ENCODE peak calls at places on chromosomes 11 and 22, in five cellular contexts. U is substantia nigra, Z is mammary epithelial cell, L is cardiac muscle cell, S is transverse colon. P is an unnamed sample.

GRCh38 chr11:73152861-73153483 is 10.9 kb upstream of the FCHSD2 start:
- DNase-seq in U (no peak), Z (no peak), S (peak; percentile 73), L (peak; percentile 59), P (no peak)

GRCh38 chr11:69195819-69196218 is 40.1 kb downstream of the SMIM38 start:
- DNase-seq in L (no peak), Z (no peak), U (no peak), S (no peak), P (no peak)

GRCh38 chr11:957201-957920 is 31.7 kb downstream of the AP2A2 start:
- DNase-seq in Z (no peak), S (no peak), L (no peak), U (no peak), P (no peak)

GRCh38 chr22:24169439-24170058 is 11.7 kb upstream of the SUSD2 start:
- DNase-seq in Z (no peak), U (no peak), S (no peak), L (no peak), P (no peak)

GRCh38 chr11:63592975-63593395 is 21.2 kb downstream of the PLAAT3 start:
- DNase-seq in S (peak; percentile 18), U (no peak), L (no peak), Z (no peak), P (no peak)

GRCh38 chr11:60251485-60252207 is 8.7 kb upstream of the MS4A4E start:
- DNase-seq in Z (peak; percentile 34), S (no peak), U (no peak), L (peak; percentile 56), P (no peak)

GRCh38 chr11:28463826-28464225 is 355.6 kb downstream of the METTL15 start:
- DNase-seq in S (no peak), L (no peak), U (no peak), Z (no peak), P (no peak)

GRCh38 chr11:132099692-132100091 is 729.3 kb downstream of the NTM start:
- DNase-seq in U (no peak), L (peak; percentile 32), S (no peak), Z (no peak), P (no peak)

GRCh38 chr11:132640952-132641351 is 891.3 kb downstream of the OPCML start:
- DNase-seq in U (no peak), L (no peak), S (no peak), Z (no peak), P (no peak)

GRCh38 chr22:49296561-49296960 is 531.1 kb downstream of the BRD1 start:
- DNase-seq in L (no peak), S (no peak), Z (no peak), U (no peak), P (peak; percentile 38)

GRCh38 chr11:27356624-27357222 is 6.3 kb downstream of the CCDC34 start:
- DNase-seq in U (no peak), S (no peak), L (no peak), Z (no peak), P (no peak)

GRCh38 chr11:99814738-99815137 is 794.0 kb downstream of the CNTN5 start:
- DNase-seq in U (no peak), L (no peak), S (no peak), Z (no peak), P (no peak)

GRCh38 chr22:38401336-38402084 is 53.5 kb downstream of the KCNJ4 start:
- DNase-seq in U (no peak), L (no peak), Z (no peak), S (no peak), P (no peak)

GRCh38 chr22:48536691-48537591 is 1290.7 kb downstream of the BRD1 start:
- DNase-seq in Z (no peak), S (no peak), L (no peak), U (peak; percentile 52), P (no peak)

GRCh38 chr11:2300936-2301630 is 635 bp downstream of the C11orf21 start:
- DNase-seq in Z (no peak), S (no peak), U (no peak), L (no peak), P (peak; percentile 61)

GRCh38 chr11:21861314-21861713 is 331.6 kb upstream of the ANO5 start:
- DNase-seq in S (no peak), U (no peak), Z (no peak), L (no peak), P (no peak)

GRCh38 chr11:13875643-13876042 is 86.9 kb upstream of the SPON1 start:
- DNase-seq in Z (no peak), U (no peak), S (no peak), L (no peak), P (no peak)

GRCh38 chr22:32728291-32728690 is 73.2 kb upstream of the TIMP3 start:
- DNase-seq in L (no peak), S (no peak), Z (no peak), U (no peak), P (no peak)

GRCh38 chr11:8959546-8960166 is 4.6 kb downstream of the TMEM9B start:
- DNase-seq in S (peak; percentile 15), L (peak; percentile 71), U (no peak), Z (peak; percentile 68), P (no peak)

GRCh38 chr11:106765849-106766248 is 252.4 kb downstream of the GUCY1A2 start:
- DNase-seq in U (no peak), Z (no peak), L (no peak), S (no peak), P (no peak)

GRCh38 chr11:93766504-93766903 is 17.6 kb upstream of the MED17 start:
- DNase-seq in L (no peak), U (no peak), Z (no peak), S (no peak), P (no peak)

GRCh38 chr22:44787832-44788231 is 35.5 kb downstream of the ARHGAP8 start:
- DNase-seq in Z (no peak), S (no peak), U (no peak), L (no peak), P (no peak)

GRCh38 chr22:46549971-46550641 is 12.7 kb upstream of the CELSR1 start:
- DNase-seq in U (no peak), Z (no peak), S (no peak), L (no peak), P (no peak)

GRCh38 chr11:1305063-1305495 is 4.4 kb downstream of the TOLLIP start:
- DNase-seq in Z (no peak), S (no peak), L (no peak), U (no peak), P (no peak)

DNA sequence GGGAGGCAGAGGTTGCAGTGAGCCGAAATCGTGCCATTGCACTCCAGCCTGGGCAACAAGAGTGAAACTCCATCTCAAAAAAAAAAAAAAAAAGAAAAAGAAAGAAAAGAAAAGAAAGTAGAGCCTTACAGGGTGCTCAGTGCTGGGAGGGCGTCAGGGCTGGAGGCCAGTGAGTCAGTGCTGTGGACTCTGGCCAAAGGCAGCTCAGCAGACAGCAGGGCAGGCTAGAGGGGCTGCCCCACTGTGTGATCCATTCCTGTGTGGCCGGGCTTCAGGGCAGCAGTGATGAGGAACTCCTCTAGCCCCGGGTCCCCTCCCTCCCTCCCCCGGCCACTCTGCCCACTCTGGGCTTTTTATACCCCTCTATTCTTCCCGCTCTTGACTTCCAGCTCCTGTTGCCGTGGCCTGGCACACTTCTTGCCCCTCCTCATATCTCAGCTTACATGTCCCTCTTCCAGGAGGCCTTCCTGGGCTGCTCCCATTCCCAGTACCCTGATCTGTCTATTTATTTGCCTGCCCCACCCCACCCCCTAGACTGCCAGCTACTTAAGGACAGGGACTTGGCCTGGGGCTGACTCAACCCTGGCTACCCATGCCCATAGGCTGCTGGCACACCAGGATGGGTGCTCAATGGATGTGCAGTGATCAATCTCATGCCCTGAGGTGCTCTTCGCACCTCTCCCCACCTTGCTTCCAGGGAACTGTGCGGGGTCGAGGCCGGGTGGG is 10.1 kb downstream of the SYT12 start:
- DNase-seq in U (no peak), Z (peak; percentile 79), L (no peak), S (no peak), P (no peak)
- H3K27ac ChIP-seq in U (no peak overlapping the region), Z (peak overlapping the region; percentile 56), L (no peak overlapping the region), S (no peak overlapping the region), P (peak overlapping the region; percentile 81)

GRCh38 chr22:20792966-20793332 is 19.0 kb downstream of the SERPIND1 start:
- DNase-seq in S (no peak), L (no peak), U (no peak), Z (no peak), P (no peak)

GRCh38 chr22:20792221-20792965 is 18.5 kb downstream of the SERPIND1 start:
- DNase-seq in S (no peak), L (no peak), Z (no peak), U (no peak), P (no peak)

GRCh38 chr22:20794132-20794990 is 20.4 kb downstream of the SERPIND1 start:
- DNase-seq in U (no peak), L (no peak), Z (no peak), S (no peak), P (no peak)

GRCh38 chr22:20795014-20795413 is 21.1 kb downstream of the SERPIND1 start:
- DNase-seq in Z (no peak), U (no peak), L (no peak), S (no peak), P (no peak)

GRCh38 chr22:20793386-20794131 is 19.6 kb downstream of the SERPIND1 start:
- DNase-seq in S (no peak), L (no peak), Z (no peak), U (no peak), P (no peak)
- H3K27ac ChIP-seq in S (no peak overlapping the region), L (no peak overlapping the region), Z (no peak overlapping the region), U (no peak overlapping the region), P (no peak overlapping the region)

GRCh38 chr11:56911312-56911711 is 77.4 kb upstream of the OR5AK2 start:
- DNase-seq in L (no peak), Z (peak; percentile 65), U (no peak), S (no peak), P (no peak)
- H3K27ac ChIP-seq in L (no peak overlapping the region), Z (peak overlapping the region; percentile 65), U (no peak overlapping the region), S (no peak overlapping the region), P (no peak overlapping the region)

GRCh38 chr11:83033367-83033766 is 38.3 kb downstream of the RAB30 start:
- DNase-seq in Z (no peak), S (no peak), L (no peak), U (no peak), P (no peak)
- H3K27ac ChIP-seq in Z (no peak overlapping the region), S (peak overlapping the region; percentile 79), L (peak overlapping the region; percentile 18), U (peak overlapping the region; percentile 65), P (peak overlapping the region; percentile 87)

GRCh38 chr11:114155116-114155515 is 95.6 kb downstream of the ZBTB16 start:
- DNase-seq in Z (no peak), U (no peak), L (no peak), S (no peak), P (no peak)

GRCh38 chr11:114156131-114156581 is 96.6 kb downstream of the ZBTB16 start:
- DNase-seq in Z (no peak), U (no peak), S (no peak), L (no peak), P (no peak)

GRCh38 chr11:114158886-114159285 is 99.4 kb downstream of the ZBTB16 start:
- DNase-seq in U (no peak), S (no peak), L (no peak), Z (no peak), P (no peak)

GRCh38 chr11:114157476-114158050 is 98.1 kb downstream of the ZBTB16 start:
- DNase-seq in Z (no peak), U (no peak), S (no peak), L (no peak), P (no peak)

GRCh38 chr11:114156766-114157165 is 97.3 kb downstream of the ZBTB16 start:
- DNase-seq in L (no peak), U (no peak), Z (no peak), S (no peak), P (no peak)
- H3K27ac ChIP-seq in L (no peak overlapping the region), U (peak overlapping the region; percentile 99), Z (no peak overlapping the region), S (peak overlapping the region; percentile 94), P (peak overlapping the region; percentile 99)

P was measured in coronary artery.